ENCODE peak calls at places on chromosomes 2 and 18, in seven cellular contexts. Y, J, E, C, T, K and X are unnamed samples.

GRCh38 chr18:13137939-13138821 is 80.4 kb upstream of the LDLRAD4 start:
- DNase-seq in K (peak; percentile 54), Y (peak; percentile 99), C (no peak), T (peak; percentile 92), J (peak; percentile 89), E (peak; percentile 44), X (peak; percentile 93)

GRCh38 chr18:26902296-26902695 is 36.8 kb upstream of the AQP4 start:
- DNase-seq in K (no peak), J (no peak), Y (no peak), T (no peak), E (no peak), C (no peak), X (no peak)

GRCh38 chr2:10918661-10919414 is 7.1 kb downstream of the KCNF1 start:
- DNase-seq in C (no peak), E (no peak), J (no peak), K (no peak), T (no peak), Y (no peak), X (no peak)

GRCh38 chr2:40511661-40512213 is 59.8 kb upstream of the SLC8A1 start:
- DNase-seq in T (no peak), J (peak; percentile 14), Y (no peak), C (no peak), E (peak; percentile 7), K (no peak), X (no peak)

GRCh38 chr2:66239655-66240054 is 195.3 kb upstream of the MEIS1 start:
- DNase-seq in C (no peak), T (no peak), J (no peak), Y (no peak), K (no peak), E (no peak), X (no peak)

GRCh38 chr2:1518891-1519530 is 105.7 kb downstream of the TPO start:
- DNase-seq in K (no peak), E (no peak), C (no peak), T (no peak), Y (no peak), J (peak; percentile 60), X (peak; percentile 5)

GRCh38 chr2:26704441-26704977 is 12.0 kb downstream of the KCNK3 start:
- DNase-seq in Y (no peak), T (no peak), J (no peak), K (no peak), C (no peak), E (no peak), X (no peak)

GRCh38 chr18:8095947-8096570 is 513.2 kb upstream of the RAB12 start:
- DNase-seq in T (no peak), J (no peak), K (no peak), E (no peak), Y (no peak), C (no peak), X (no peak)

GRCh38 chr2:224957540-224958465 is 84.5 kb downstream of the DOCK10 start:
- DNase-seq in E (no peak), K (no peak), C (no peak), T (no peak), J (no peak), Y (no peak), X (no peak)